ENCODE peak calls at places on chromosomes 12 and 14, in six cellular contexts. V is iris pigment epithelial cell, U is NCI-H146, X is GM19239, D is ELR, J is non-pigmented ciliary epithelial cell. C is an unnamed sample.

GRCh38 chr12:42284876-42285275 is 41.0 kb downstream of the ZCRB1 start:
- DNase-seq in V (peak), U (no peak), D (no peak), X (no peak), J (no peak), C (no peak)

GRCh38 chr12:21528953-21529352 is 2.9 kb downstream of the SPX start:
- DNase-seq in J (no peak), V (peak), X (no peak), U (no peak), D (no peak), C (peak)

GRCh38 chr12:47577213-47577612 is 128.6 kb downstream of the RPAP3 start:
- DNase-seq in D (no peak), X (no peak), J (no peak), U (peak), V (no peak), C (no peak)

GRCh38 chr14:50955373-50956043 is 11.2 kb upstream of the PYGL start:
- DNase-seq in V (peak), D (peak), U (peak), J (peak), X (no peak), C (peak)

GRCh38 chr14:71418591-71419245 is 511.5 kb downstream of the PCNX1 start:
- DNase-seq in X (no peak), J (no peak), U (no peak), D (no peak), V (no peak), C (no peak)

GRCh38 chr14:64444984-64445845 is 20.1 kb upstream of the AKAP5 start:
- DNase-seq in J (peak), D (peak), X (peak), V (peak), U (no peak), C (peak)

GRCh38 chr14:105075364-105076295 is 10.4 kb upstream of the GPR132 start:
- DNase-seq in J (no peak), U (peak), D (peak), X (peak), V (no peak), C (no peak)

GRCh38 chr12:67919406-67919805 is 69.8 kb upstream of the IFNG-AS1 start:
- DNase-seq in D (peak), J (peak), U (no peak), V (peak), X (no peak), C (no peak)

GRCh38 chr12:2306012-2306411 is 253.2 kb downstream of the CACNA1C start:
- DNase-seq in V (peak), X (no peak), U (no peak), J (no peak), D (no peak), C (no peak)

GRCh38 chr14:59333235-59333634 is 131.9 kb downstream of the GPR135 start:
- DNase-seq in X (no peak), V (no peak), U (no peak), D (no peak), J (no peak), C (no peak)

GRCh38 chr14:96204151-96205058 is at the start of gene BDKRB2:
- DNase-seq in V (peak), X (no peak), U (peak), D (peak), J (peak), C (peak)

GRCh38 chr14:103483600-103483999 is 39.0 kb downstream of the CKB start:
- DNase-seq in V (peak), U (no peak), D (peak), J (peak), X (no peak), C (peak)

GRCh38 chr12:104828015-104828414 is 130.1 kb downstream of the SLC41A2 start:
- DNase-seq in U (no peak), X (no peak), J (no peak), D (no peak), V (no peak), C (no peak)

GRCh38 chr12:100826323-100826722 is 31.7 kb downstream of the ANO4 start:
- DNase-seq in J (no peak), X (no peak), D (peak), V (peak), U (no peak), C (peak)

GRCh38 chr14:74924061-74924460 is 1.0 kb upstream of the RPS6KL1 start:
- DNase-seq in U (no peak), J (no peak), V (no peak), D (no peak), X (no peak), C (no peak)

GRCh38 chr12:123050913-123051312 is 70.4 kb downstream of the ARL6IP4 start:
- DNase-seq in X (no peak), V (no peak), J (no peak), U (no peak), D (no peak), C (no peak)

GRCh38 chr14:69845787-69846186 is 33.4 kb upstream of the SMOC1 start:
- DNase-seq in X (no peak), D (no peak), V (no peak), U (peak), J (no peak), C (no peak)

GRCh38 chr12:99427104-99427503 is 220.4 kb upstream of the GARIN6 start:
- DNase-seq in V (no peak), X (no peak), D (no peak), J (no peak), U (no peak), C (no peak)

GRCh38 chr12:7212678-7213077 is 23.2 kb downstream of the PEX5 start:
- DNase-seq in V (no peak), D (no peak), U (no peak), X (no peak), J (no peak), C (no peak)

GRCh38 chr12:54272214-54272613 is 7.7 kb downstream of the CBX5 start:
- DNase-seq in V (no peak), U (no peak), D (no peak), X (no peak), J (no peak), C (no peak)

GRCh38 chr14:24260026-24260779 is 2.8 kb downstream of the TGM1 start:
- DNase-seq in X (no peak), D (no peak), J (no peak), V (no peak), U (no peak), C (no peak)